ENCODE peak calls at places on chromosomes 12 and 14, in four cellular contexts. Y is HepG2, R is K562, W is A549. C is an unnamed sample.
A peak's percentile ranks its signal among the peaks of the same experiment; 100 is the strongest.

GRCh38 chr12:26513357-26514043 is 318.1 kb downstream of the SSPN start:
- ATAC-seq in Y (no peak), R (no peak), W (no peak), C (no peak)

GRCh38 chr14:54457609-54457996 is 16.4 kb upstream of the CNIH1 start:
- ATAC-seq in Y (no peak), R (no peak), W (no peak), C (no peak)

GRCh38 chr14:64501326-64502171 is 2.1 kb downstream of the ZBTB25 start:
- ATAC-seq in Y (no peak), R (no peak), W (no peak), C (peak; percentile 37)

GRCh38 chr12:56661979-56662638 is 16.3 kb upstream of the ATP5F1B start:
- ATAC-seq in Y (peak; percentile 22), R (peak; percentile 72), W (no peak), C (no peak)

GRCh38 chr14:54815016-54815415 is 87.6 kb downstream of the GCH1 start:
- ATAC-seq in Y (no peak), R (no peak), W (no peak), C (no peak)

GRCh38 chr14:59347915-59348314 is 117.3 kb downstream of the GPR135 start:
- ATAC-seq in Y (no peak), R (no peak), W (no peak), C (no peak)

GRCh38 chr14:77106666-77107065 is 8.6 kb downstream of the CIPC start:
- ATAC-seq in Y (no peak), R (no peak), W (no peak), C (no peak)

GRCh38 chr12:84814664-84815245 is 97.8 kb downstream of the SLC6A15 start:
- ATAC-seq in Y (no peak), R (no peak), W (no peak), C (no peak)

GRCh38 chr12:50201987-50202521 is 34.9 kb upstream of the CERS5 start:
- ATAC-seq in Y (no peak), R (no peak), W (peak; percentile 64), C (no peak)

GRCh38 chr12:6956332-6956727 is 5.2 kb downstream of the PTPN6 start:
- ATAC-seq in Y (no peak), R (no peak), W (no peak), C (no peak)

GRCh38 chr12:1197264-1198018 is 206.4 kb downstream of the ERC1 start:
- ATAC-seq in Y (no peak), R (no peak), W (no peak), C (no peak)

GRCh38 chr14:90499121-90499520 is 102.3 kb downstream of the CALM1 start:
- ATAC-seq in Y (no peak), R (no peak), W (no peak), C (no peak)

GRCh38 chr14:96633096-96633495 is 130.9 kb downstream of the PAPOLA start:
- ATAC-seq in Y (no peak), R (no peak), W (no peak), C (no peak)

GRCh38 chr12:132672116-132672515 is 15.0 kb downstream of the POLE start:
- ATAC-seq in Y (no peak), R (peak; percentile 20), W (no peak), C (no peak)

GRCh38 chr12:96187675-96188355 is 6.4 kb upstream of the ELK3 start:
- ATAC-seq in Y (no peak), R (no peak), W (no peak), C (no peak)

DNA sequence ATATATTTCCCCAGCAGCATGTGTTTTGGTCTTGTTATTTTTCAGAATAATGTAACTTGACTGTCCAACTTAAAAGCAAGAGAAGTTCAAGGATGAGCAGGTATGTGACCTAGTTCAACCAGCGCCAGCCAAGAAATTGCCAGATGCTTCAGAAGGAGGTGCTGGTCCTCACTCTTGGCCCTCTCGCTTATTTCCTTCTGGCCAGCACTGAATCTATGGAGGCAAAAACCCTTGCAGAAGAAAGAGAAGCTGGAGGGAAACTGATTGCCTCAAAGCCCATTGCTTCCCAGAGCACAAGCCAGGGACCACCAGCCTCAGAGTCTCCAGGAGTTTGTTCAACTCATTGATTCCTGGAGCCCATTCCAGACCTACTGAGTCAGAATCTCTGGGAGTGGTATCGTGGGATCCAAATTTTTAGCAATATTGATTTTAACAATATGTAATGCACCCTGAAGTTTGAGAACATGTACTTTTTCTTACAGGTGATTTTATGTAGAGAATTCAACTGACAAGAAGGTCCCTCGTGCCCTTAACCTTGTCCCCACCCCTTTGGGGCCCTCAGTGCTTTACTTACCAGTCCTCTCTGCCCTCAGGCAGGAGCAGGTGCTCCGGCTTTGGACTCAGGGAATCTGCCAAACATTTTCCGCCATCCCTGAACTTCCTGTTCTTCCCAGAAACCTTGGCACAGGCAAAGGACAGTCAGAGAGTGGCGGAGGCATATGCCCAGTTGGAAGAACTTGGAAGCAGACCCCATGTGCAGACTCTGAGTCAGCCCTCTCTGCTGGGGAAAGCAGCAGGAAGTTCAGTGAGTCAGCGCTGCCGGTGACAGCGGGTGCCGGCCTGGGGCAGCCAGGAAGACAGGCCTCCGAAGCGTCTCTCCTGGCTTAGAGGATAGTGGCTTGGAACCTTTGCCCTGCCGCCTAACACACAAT is 10.3 kb downstream of the BEST3 start:
- ATAC-seq in Y (peak; percentile 99), R (peak; percentile 95), W (peak; percentile 99), C (peak; percentile 75)
- TF ChIP-seq EP300 in Y (no peak), R (no peak), W (no peak), C (no peak)

DNA sequence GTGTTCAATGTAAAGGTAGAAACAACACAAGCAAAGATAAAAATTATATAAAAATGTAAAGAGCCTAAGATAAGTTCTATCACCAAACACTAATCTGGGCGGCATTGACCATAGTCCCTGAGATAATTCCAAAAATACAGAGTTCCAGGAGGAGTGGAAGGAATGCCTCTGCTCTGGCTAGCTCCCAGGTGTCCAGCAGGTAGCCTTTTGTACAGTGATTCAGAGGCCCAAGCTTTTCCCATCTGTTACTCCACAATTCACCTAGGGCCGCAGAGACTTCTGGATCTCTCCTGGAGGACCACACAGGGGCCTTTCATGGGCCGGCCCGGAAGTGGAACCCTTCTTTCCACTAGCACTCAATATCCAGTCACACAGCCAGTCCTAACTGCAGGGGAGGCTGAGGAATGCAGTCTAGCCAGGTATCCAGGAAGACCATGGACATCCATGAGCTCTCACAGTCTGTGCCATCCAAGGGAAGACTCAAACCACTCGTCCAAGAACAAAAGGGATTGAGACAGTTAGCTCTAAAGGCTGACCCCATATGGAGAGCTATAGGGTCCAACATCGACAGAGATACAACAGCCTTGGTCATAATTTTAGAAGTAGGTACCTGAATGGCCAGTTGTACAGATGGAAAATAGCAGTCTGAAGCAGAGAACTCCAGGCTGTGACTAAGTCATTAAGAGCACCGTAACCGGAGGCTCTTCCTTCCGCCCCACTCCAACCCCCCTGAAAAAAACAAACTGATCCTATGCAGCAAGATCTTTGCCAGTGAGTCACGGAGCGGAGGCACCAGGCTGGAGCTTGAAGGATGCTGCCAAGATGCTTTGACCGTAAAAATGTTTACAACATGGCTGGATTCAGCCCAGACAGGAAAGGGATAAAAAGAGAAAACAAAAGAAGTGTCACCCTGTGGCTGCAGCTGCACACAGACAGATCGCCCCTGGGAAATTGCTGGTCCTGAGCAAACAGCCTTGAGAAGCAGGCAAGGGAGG is 204.8 kb downstream of the NUAK1 start:
- ATAC-seq in Y (no peak), R (no peak), W (peak; percentile 69), C (peak; percentile 82)
- H3K4me1 ChIP-seq in Y (no peaks in the 10 kb centered on the region), R (peaks cover 17% of the 10 kb centered on the region), W (peaks cover 30% of the 10 kb centered on the region), C (peaks cover 10% of the 10 kb centered on the region)

GRCh38 chr12:116058574-116058973 is 218.9 kb downstream of the MED13L start:
- ATAC-seq in Y (no peak), R (no peak), W (no peak), C (no peak)

GRCh38 chr12:116060765-116061164 is 216.7 kb downstream of the MED13L start:
- ATAC-seq in Y (no peak), R (no peak), W (no peak), C (no peak)

GRCh38 chr12:116057356-116057755 is 220.1 kb downstream of the MED13L start:
- ATAC-seq in Y (no peak), R (no peak), W (no peak), C (no peak)

GRCh38 chr12:116062698-116063097 is 214.8 kb downstream of the MED13L start:
- ATAC-seq in Y (no peak), R (no peak), W (no peak), C (peak; percentile 41)

DNA sequence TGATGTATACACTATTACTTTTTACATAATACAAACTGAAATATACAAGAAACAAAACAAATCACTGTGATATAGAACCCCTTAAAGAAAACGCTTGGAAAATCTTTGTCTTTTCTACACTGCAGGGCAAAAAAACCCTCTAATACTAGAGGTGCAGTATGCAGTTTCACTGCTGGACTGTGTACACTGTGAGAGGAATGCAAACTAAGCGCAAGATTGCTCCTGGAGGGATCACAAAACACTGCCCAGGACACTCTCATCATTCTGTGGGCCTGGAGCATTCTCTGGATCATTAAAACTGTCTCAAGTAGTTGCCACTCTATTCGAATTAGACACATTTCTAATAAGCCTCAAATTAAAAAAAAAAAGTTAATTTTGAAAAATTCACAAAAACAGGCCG is 217.6 kb downstream of the MED13L start:
- ATAC-seq in Y (peak; percentile 78), R (peak; percentile 63), W (no peak), C (no peak)
- H3K27ac ChIP-seq in Y (no peak overlapping the region), R (no peak overlapping the region), W (no peak overlapping the region), C (no peak overlapping the region)

DNA sequence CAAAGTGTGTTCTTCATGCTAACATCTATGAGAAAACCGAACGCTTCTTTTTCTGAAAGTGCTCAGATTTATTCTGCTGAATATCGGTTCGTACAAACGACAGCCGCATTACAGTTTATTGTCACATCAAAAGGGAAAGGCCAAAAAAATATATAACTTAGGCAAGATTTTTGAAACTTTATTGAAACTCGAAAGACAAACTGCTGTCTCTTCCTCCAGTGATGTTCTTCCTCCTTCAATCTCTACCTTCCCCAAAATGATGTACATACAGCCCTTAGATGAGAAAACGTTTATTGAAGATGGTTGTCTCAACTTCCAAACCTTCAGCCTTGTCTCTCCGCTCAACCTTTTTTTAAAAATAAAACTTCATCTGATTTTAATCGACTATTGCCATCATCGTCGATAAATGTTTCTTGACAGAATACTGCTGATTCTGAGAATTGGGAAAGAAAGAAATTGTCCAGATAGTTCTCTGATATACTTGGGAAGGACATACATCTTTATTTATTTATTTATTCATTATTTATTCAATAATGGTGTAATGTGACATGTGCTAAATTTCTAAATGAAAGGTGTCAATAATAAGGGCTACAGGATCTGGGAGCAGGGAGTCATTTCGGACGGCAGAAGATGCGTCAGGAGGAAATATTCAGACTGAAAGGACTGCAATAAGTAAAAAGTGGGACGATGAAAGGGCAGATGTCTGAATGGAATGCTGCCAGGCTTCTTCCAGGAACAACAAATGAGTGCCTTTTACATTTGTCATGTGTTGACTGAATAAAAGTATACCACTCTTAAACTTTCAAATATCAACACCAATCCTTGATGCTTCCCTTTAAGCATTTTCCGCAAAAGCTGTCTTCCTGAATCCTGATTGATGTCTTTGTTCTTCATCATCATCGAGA is 816 bp upstream of the MDM1 start:
- ATAC-seq in Y (no peak), R (no peak), W (no peak), C (no peak)
- TF ChIP-seq EP300 in Y (no peak), R (no peak), W (no peak), C (no peak)

C was measured in gastroesophageal sphincter.